ENCODE peak calls at places on chromosome 14, in four cellular contexts. H is stomach, Q is neural progenitor cell, P is psoas muscle. C is an unnamed sample.

GRCh38 chr14:100587763-100588411 is 670 bp upstream of the BEGAIN start:
- DNase-seq in H (no peak), Q (no peak), P (peak), C (no peak)

GRCh38 chr14:33452982-33453381 is 497.9 kb downstream of the EGLN3 start:
- DNase-seq in H (no peak), Q (no peak), P (no peak), C (no peak)

GRCh38 chr14:52111583-52111982 is 42.7 kb upstream of the NID2 start:
- DNase-seq in H (no peak), Q (no peak), P (no peak), C (no peak)

GRCh38 chr14:51873221-51873893 is 12.9 kb downstream of the GNG2 start:
- DNase-seq in H (no peak), Q (no peak), P (no peak), C (no peak)

GRCh38 chr14:56145965-56146364 is 27.8 kb downstream of the PELI2 start:
- DNase-seq in H (no peak), Q (no peak), P (no peak), C (no peak)

GRCh38 chr14:23631702-23632460 is 4.3 kb upstream of the DHRS2 start:
- DNase-seq in H (peak), Q (peak), P (peak), C (peak)

GRCh38 chr14:69812725-69813124 is 15.7 kb upstream of the SLC10A1 start:
- DNase-seq in H (no peak), Q (peak), P (no peak), C (no peak)

GRCh38 chr14:31953210-31953609 is 123.9 kb upstream of the ARHGAP5 start:
- DNase-seq in H (no peak), Q (no peak), P (no peak), C (no peak)

GRCh38 chr14:68964300-68965093 is 14.6 kb downstream of the ACTN1 start:
- DNase-seq in H (no peak), Q (no peak), P (no peak), C (no peak)

GRCh38 chr14:26867171-26867757 is 269.4 kb upstream of the NOVA1 start:
- DNase-seq in H (no peak), Q (peak), P (no peak), C (no peak)

GRCh38 chr14:36241183-36241582 is 64.7 kb upstream of the PTCSC3 start:
- DNase-seq in H (no peak), Q (no peak), P (no peak), C (no peak)

GRCh38 chr14:26017270-26017669 is 580.6 kb downstream of the NOVA1 start:
- DNase-seq in H (no peak), Q (no peak), P (no peak), C (no peak)

GRCh38 chr14:57820581-57820980 is 45.3 kb downstream of the SLC35F4 start:
- DNase-seq in H (no peak), Q (no peak), P (no peak), C (no peak)

GRCh38 chr14:78836777-78837176 is 666.6 kb downstream of the NRXN3 start:
- DNase-seq in H (peak), Q (peak), P (peak), C (peak)

GRCh38 chr14:45526715-45527549 is 273.9 kb upstream of the MIS18BP1 start:
- DNase-seq in H (peak), Q (peak), P (no peak), C (no peak)

GRCh38 chr14:59630281-59630963 is 53.8 kb upstream of the CCDC175 start:
- DNase-seq in H (no peak), Q (peak), P (no peak), C (no peak)

GRCh38 chr14:20799955-20800544 is 2.6 kb downstream of the RNASE1 start:
- DNase-seq in H (peak), Q (peak), P (peak), C (no peak)

GRCh38 chr14:100404419-100404818 is 81.3 kb downstream of the SLC25A47 start:
- DNase-seq in H (no peak), Q (no peak), P (no peak), C (no peak)

GRCh38 chr14:22070119-22070982 is 396.7 kb upstream of the OR4E1 start:
- DNase-seq in H (no peak), Q (peak), P (peak), C (no peak)

GRCh38 chr14:20460458-20461229 is 590 bp downstream of the PIP4P1 start:
- DNase-seq in H (peak), Q (no peak), P (no peak), C (peak)

GRCh38 chr14:92938235-92938875 is 15.4 kb downstream of the CHGA start:
- DNase-seq in H (no peak), Q (no peak), P (no peak), C (peak)

GRCh38 chr14:35297677-35298076 is 5.5 kb downstream of the PSMA6 start:
- DNase-seq in H (no peak), Q (no peak), P (no peak), C (no peak)

GRCh38 chr14:99129211-99129696 is 142.7 kb downstream of the BCL11B start:
- DNase-seq in H (peak), Q (no peak), P (no peak), C (no peak)

GRCh38 chr14:105581551-105582341 is 55.4 kb downstream of the TMEM121 start:
- DNase-seq in H (no peak), Q (no peak), P (peak), C (no peak)

GRCh38 chr14:53652068-53652467 is 304.6 kb downstream of the BMP4 start:
- DNase-seq in H (no peak), Q (no peak), P (no peak), C (no peak)

GRCh38 chr14:105162374-105162979 is 6.1 kb downstream of the JAG2 start:
- DNase-seq in H (no peak), Q (no peak), P (no peak), C (no peak)

GRCh38 chr14:22646570-22647254 is 2.6 kb upstream of the OR6J1 start:
- DNase-seq in H (no peak), Q (no peak), P (no peak), C (no peak)

GRCh38 chr14:99564256-99564902 is 39.6 kb downstream of the CCDC85C start:
- DNase-seq in H (peak), Q (no peak), P (no peak), C (peak)

GRCh38 chr14:51939727-51940126 is 49.6 kb upstream of the RTRAF start:
- DNase-seq in H (no peak), Q (no peak), P (no peak), C (no peak)

GRCh38 chr14:97052001-97052400 is 254.8 kb downstream of the VRK1 start:
- DNase-seq in H (no peak), Q (no peak), P (no peak), C (no peak)

GRCh38 chr14:77337880-77338279 is 17.0 kb downstream of the GSTZ1 start:
- DNase-seq in H (no peak), Q (no peak), P (no peak), C (no peak)

GRCh38 chr14:31787377-31787776 is 226.2 kb downstream of the NUBPL start:
- DNase-seq in H (no peak), Q (no peak), P (no peak), C (no peak)

GRCh38 chr14:75627406-75627805 is 33.3 kb downstream of the ERG28 start:
- DNase-seq in H (no peak), Q (no peak), P (no peak), C (no peak)

GRCh38 chr14:96584199-96584906 is 82.2 kb downstream of the PAPOLA start:
- DNase-seq in H (no peak), Q (peak), P (no peak), C (peak)

GRCh38 chr14:102966681-102967505 is 44.4 kb downstream of the AMN start:
- DNase-seq in H (no peak), Q (no peak), P (peak), C (no peak)

GRCh38 chr14:69796797-69797500 is at the start of gene SLC10A1:
- DNase-seq in H (no peak), Q (no peak), P (no peak), C (no peak)

GRCh38 chr14:72830786-72831583 is 62.9 kb downstream of the DPF3 start:
- DNase-seq in H (no peak), Q (peak), P (no peak), C (no peak)

GRCh38 chr14:61269321-61270083 is 11.6 kb downstream of the TMEM30B start:
- DNase-seq in H (peak), Q (peak), P (peak), C (peak)
- H3K27ac ChIP-seq in H (no peak), Q (no peak), P (peak), C (no peak)

GRCh38 chr14:104102282-104102914 is 16.9 kb downstream of the ASPG start:
- DNase-seq in H (no peak), Q (no peak), P (peak), C (no peak)

GRCh38 chr14:104101651-104102281 is 16.3 kb downstream of the ASPG start:
- DNase-seq in H (no peak), Q (no peak), P (peak), C (no peak)

GRCh38 chr14:104105071-104105821 is 19.7 kb downstream of the ASPG start:
- DNase-seq in H (peak), Q (no peak), P (peak), C (no peak)

GRCh38 chr14:104104006-104104901 is 18.8 kb downstream of the ASPG start:
- DNase-seq in H (no peak), Q (no peak), P (peak), C (peak)

DNA sequence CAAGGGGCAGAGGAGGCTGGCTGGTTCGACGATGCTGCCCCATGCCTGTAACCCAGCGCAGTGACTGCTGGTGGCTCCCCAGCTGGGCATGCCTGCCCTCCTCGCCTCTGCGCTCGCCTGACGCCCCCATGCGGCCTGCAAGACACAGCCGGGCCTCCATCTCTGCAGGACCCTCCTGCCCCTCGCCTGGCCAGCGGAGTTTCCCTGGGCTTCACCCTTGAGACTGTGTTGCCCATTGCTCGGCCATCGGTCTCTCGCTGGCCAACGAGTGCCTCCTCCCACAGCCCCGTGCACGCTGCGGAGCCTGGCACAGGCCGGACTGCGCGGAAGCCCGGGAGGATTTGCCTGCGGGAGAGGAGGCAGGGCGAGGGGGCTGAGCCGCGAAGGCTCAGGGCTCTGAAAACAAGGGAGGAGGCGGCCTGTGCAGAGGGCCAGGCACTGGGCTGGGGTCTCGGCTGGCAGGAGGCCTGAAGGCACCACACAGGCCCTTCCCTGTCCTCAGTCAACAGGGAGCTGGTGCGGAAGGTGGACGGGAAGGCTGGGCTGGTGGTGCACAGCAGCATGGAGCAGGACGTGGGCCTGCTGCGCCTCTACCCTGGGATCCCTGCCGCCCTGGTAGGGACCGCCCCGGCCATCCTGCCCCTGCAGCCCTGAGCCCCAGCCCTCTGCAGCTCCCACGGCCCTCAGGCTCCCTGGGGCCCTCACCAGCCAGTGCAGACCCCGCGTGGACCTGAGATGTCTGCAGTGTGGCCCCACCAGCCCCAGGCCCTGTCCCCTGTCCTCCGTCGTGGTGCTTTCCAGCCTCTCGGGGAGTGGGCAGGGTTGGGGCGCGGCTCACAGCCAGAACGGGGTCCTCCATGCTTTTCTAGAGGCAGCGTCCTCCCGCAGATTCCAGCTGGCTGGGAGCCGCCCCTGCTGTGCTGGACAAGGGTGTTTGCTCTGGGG is 17.8 kb downstream of the ASPG start:
- DNase-seq in H (no peak), Q (peak), P (peak), C (no peak)
- TF ChIP-seq CTCF in H (no peak), Q (no peak), P (no peak), C (no peak)

GRCh38 chr14:73886449-73887115 is at the start of gene ZNF410:
- DNase-seq in H (peak), Q (peak), P (peak), C (peak)

GRCh38 chr14:73887116-73887490 is 444 bp downstream of the ZNF410 start:
- DNase-seq in H (no peak), Q (no peak), P (no peak), C (no peak)

GRCh38 chr14:73888971-73889370 is 2.3 kb downstream of the ZNF410 start:
- DNase-seq in H (no peak), Q (no peak), P (no peak), C (no peak)

GRCh38 chr14:73887704-73888459 is 1.2 kb downstream of the ZNF410 start:
- DNase-seq in H (no peak), Q (no peak), P (no peak), C (no peak)

DNA sequence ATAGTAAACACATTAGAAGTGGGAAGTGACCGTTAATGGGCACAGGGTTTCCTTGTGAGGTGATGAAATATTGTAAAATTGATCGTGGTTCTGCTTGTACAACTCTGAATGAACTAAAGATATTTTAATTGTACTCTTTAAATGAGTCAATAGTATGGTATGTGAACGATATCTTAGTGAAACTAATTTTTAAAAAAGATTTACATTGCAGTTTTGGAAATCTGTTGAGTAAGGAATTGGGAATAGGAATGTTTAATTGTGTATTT is 1.7 kb downstream of the ZNF410 start:
- DNase-seq in H (no peak), Q (no peak), P (no peak), C (no peak)
- H3K27ac ChIP-seq in H (peak), Q (no peak), P (no peak), C (no peak)

GRCh38 chr14:80634106-80634758 is 307.3 kb downstream of the CEP128 start:
- DNase-seq in H (no peak), Q (no peak), P (no peak), C (no peak)

GRCh38 chr14:80637726-80638619 is 303.6 kb downstream of the CEP128 start:
- DNase-seq in H (no peak), Q (no peak), P (no peak), C (no peak)

GRCh38 chr14:80638620-80639215 is 302.8 kb downstream of the CEP128 start:
- DNase-seq in H (no peak), Q (no peak), P (no peak), C (no peak)

DNA sequence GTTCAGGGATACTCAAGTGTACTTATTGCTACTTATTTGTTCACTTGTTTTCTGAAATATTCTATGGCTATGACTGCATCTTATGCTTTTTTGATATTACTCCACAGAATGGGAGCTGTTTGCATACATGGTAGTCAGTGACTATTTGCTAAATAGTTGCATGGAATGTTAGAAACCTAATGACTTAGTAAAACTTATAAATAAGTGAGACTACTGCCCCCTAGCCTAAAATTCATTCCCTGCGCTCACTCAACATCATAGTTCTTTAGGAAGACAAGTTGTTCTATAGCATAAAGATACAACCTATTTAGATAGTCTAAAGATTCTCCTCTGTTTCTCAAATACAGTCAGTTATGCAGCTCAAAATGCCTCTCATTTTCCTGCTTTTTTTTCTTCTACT is 305.5 kb downstream of the CEP128 start:
- DNase-seq in H (no peak), Q (peak), P (no peak), C (no peak)
- TF ChIP-seq CTCF in H (no peak), Q (peak), P (no peak), C (no peak)

DNA sequence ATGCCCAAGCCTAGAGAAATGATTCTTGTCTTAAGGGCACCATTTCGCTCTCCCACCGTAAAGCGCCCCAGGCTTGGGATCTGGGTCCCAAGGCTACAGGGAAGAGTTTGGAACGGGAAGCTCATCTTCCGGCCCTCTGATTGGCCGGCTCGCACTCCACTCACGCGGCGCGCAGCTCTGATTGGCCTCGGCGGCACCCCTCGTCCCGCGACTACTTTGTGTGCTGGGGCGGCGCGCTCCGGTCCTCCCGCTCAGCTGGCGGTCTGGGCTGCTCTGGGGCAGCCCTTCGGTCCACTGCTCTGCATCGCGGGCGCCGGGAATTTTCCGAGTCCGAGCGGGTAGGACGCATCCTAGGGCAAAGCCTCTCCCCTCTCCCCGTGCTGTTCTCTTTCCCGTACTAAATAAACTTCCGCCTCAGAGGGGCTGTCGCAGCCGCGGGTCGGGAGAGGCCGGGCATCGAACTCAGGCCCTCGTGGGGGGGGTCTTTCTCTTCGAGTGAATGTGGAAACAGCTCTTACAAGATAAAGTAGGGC is 808 bp upstream of the FUT8 start:
- DNase-seq in H (peak), Q (peak), P (peak), C (peak)
- H3K27ac ChIP-seq in H (peak), Q (peak), P (peak), C (peak)

DNA sequence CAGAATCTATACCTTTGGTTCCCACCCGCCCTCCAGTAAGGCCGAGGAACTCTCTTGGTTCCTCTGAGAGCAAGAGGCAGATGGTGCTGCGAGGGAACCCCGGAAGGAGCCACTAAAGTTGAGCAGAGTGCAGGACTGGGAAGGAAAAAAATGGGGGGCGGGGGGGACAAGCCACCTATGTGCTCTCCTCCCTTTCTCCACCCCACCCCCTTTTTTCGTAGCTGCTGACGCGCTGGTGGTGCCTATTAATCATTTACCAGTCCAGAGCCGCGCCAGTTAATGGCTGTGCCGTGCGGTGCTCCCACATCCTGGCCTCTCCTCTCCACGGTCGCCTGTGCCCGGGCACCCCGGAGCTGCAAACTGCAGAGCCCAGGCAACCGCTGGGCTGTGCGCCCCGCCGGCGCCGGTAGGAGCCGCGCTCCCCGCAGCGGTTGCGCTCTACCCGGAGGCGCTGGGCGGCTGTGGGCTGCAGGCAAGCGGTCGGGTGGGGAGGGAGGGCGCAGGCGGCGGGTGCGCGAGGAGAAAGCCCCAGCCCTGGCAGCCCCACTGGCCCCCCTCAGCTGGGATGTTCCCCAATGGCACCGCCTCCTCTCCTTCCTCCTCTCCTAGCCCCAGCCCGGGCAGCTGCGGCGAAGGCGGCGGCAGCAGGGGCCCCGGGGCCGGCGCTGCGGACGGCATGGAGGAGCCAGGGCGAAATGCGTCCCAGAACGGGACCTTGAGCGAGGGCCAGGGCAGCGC is 1.3 kb downstream of the SSTR1 start:
- DNase-seq in H (peak), Q (peak), P (peak), C (peak)
- TF ChIP-seq CTCF in H (peak), Q (peak), P (no peak), C (no peak)

GRCh38 chr14:71597289-71597920 is 334.8 kb upstream of the RGS6 start:
- DNase-seq in H (no peak), Q (no peak), P (no peak), C (no peak)

GRCh38 chr14:71595441-71595840 is 336.8 kb upstream of the RGS6 start:
- DNase-seq in H (no peak), Q (no peak), P (no peak), C (no peak)

GRCh38 chr14:71592361-71592760 is 339.9 kb upstream of the RGS6 start:
- DNase-seq in H (peak), Q (no peak), P (no peak), C (no peak)

GRCh38 chr14:71593966-71594365 is 338.3 kb upstream of the RGS6 start:
- DNase-seq in H (no peak), Q (no peak), P (no peak), C (no peak)

DNA sequence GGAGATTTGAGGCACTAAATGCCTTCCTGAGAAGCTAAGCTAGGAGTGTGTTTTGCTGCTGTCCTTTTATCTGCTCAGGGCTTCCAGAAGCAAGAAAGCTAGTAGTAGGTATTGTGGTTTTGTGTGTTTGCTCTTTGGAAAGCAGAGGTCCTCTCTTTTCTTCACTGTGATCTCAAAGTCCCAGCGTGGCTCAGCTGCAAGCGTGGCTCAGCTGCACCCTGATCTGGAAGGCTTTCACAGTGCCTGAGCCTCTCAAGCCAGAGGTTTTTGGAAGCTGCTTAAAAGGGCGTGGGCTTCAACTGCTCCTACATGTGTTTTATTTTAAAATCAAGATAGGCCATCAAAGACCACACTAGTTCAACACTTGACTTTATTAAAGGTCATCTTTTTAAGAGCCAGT is 337.4 kb upstream of the RGS6 start:
- DNase-seq in H (no peak), Q (peak), P (no peak), C (no peak)
- H3K27ac ChIP-seq in H (no peak), Q (peak), P (no peak), C (no peak)